ENCODE peak calls at places on chromosomes 16 and 17, in five cellular contexts. Z is fibroblast of mammary gland, A is IMR-90, I is neural progenitor cell, W is heart left ventricle. X is an unnamed sample.

GRCh38 chr17:41518789-41519449 is at the start of gene KRT15:
- DNase-seq in A (peak; percentile 28), I (no peak), W (no peak), Z (peak; percentile 28), X (peak; percentile 68)

GRCh38 chr16:89201467-89202377 is 1.4 kb upstream of the SLC22A31 start:
- DNase-seq in I (peak; percentile 95), Z (peak; percentile 57), A (peak; percentile 66), W (peak; percentile 42), X (no peak)

GRCh38 chr17:82631544-82631943 is 16.7 kb downstream of the WDR45B start:
- DNase-seq in I (no peak), Z (no peak), W (no peak), A (no peak), X (no peak)

GRCh38 chr16:80034948-80035700 is 434.6 kb upstream of the MAF start:
- DNase-seq in I (no peak), Z (no peak), W (no peak), A (no peak), X (no peak)

GRCh38 chr16:67248401-67249177 is at the start of gene SLC9A5:
- DNase-seq in I (peak; percentile 71), Z (no peak), W (no peak), A (no peak), X (no peak)

GRCh38 chr17:12995896-12996295 is 21.9 kb downstream of the ELAC2 start:
- DNase-seq in A (no peak), W (no peak), Z (no peak), I (no peak), X (no peak)

GRCh38 chr17:37485938-37486570 is 3.6 kb upstream of the DUSP14 start:
- DNase-seq in Z (no peak), W (no peak), A (no peak), I (no peak), X (no peak)

GRCh38 chr16:87317766-87318121 is 552 bp upstream of the C16orf95 start:
- DNase-seq in W (no peak), I (no peak), Z (peak; percentile 69), A (peak; percentile 50), X (peak; percentile 46)

GRCh38 chr17:41593306-41594095 is 6.8 kb upstream of the KRT14 start:
- DNase-seq in Z (no peak), A (no peak), W (no peak), I (no peak), X (no peak)

GRCh38 chr16:81004646-81005353 is 1.9 kb downstream of the CMC2 start:
- DNase-seq in Z (peak; percentile 71), A (peak; percentile 62), W (peak; percentile 16), I (peak; percentile 75), X (peak; percentile 68)

GRCh38 chr17:2828396-2829038 is 32.3 kb downstream of the RAP1GAP2 start:
- DNase-seq in W (peak; percentile 62), I (peak; percentile 86), Z (peak; percentile 40), A (peak; percentile 19), X (peak; percentile 17)

GRCh38 chr17:42409467-42410351 is 13.3 kb downstream of the CAVIN1 start:
- DNase-seq in Z (peak; percentile 95), A (peak; percentile 91), W (peak; percentile 62), I (no peak), X (peak; percentile 84)

GRCh38 chr17:19705771-19706770 is 10.3 kb downstream of the SLC47A2 start:
- DNase-seq in W (no peak), I (peak; percentile 70), A (no peak), Z (no peak), X (no peak)

GRCh38 chr16:87828071-87828971 is 41.0 kb downstream of the SLC7A5 start:
- DNase-seq in I (no peak), Z (no peak), A (no peak), W (no peak), X (no peak)

GRCh38 chr17:81200695-81201580 is 21.8 kb downstream of the CEP131 start:
- DNase-seq in I (peak; percentile 62), A (peak; percentile 72), Z (peak; percentile 70), W (peak; percentile 54), X (peak; percentile 58)

GRCh38 chr16:70474320-70475053 is 20.1 kb downstream of the FCSK start:
- DNase-seq in I (no peak), A (no peak), Z (no peak), W (no peak), X (no peak)

GRCh38 chr16:70508752-70509151 is 14.6 kb downstream of the COG4 start:
- DNase-seq in Z (peak; percentile 29), I (no peak), A (no peak), W (no peak), X (no peak)

GRCh38 chr17:44970136-44970737 is 2.1 kb upstream of the C1QL1 start:
- DNase-seq in I (peak; percentile 81), A (no peak), Z (peak; percentile 17), W (no peak), X (no peak)

GRCh38 chr17:28160610-28161009 is 118.1 kb downstream of the NLK start:
- DNase-seq in I (no peak), A (peak; percentile 52), Z (no peak), W (no peak), X (no peak)

GRCh38 chr17:67503184-67503583 is 126.1 kb downstream of the PITPNC1 start:
- DNase-seq in I (no peak), A (peak; percentile 53), Z (peak; percentile 79), W (no peak), X (peak; percentile 30)

GRCh38 chr16:12819126-12820117 is 15.7 kb upstream of the CPPED1 start:
- DNase-seq in I (peak; percentile 72), Z (peak; percentile 58), W (peak; percentile 61), A (peak; percentile 36), X (peak; percentile 33)

GRCh38 chr17:8801135-8801840 is 2.1 kb upstream of the MFSD6L start:
- DNase-seq in I (no peak), W (no peak), A (no peak), Z (no peak), X (no peak)

GRCh38 chr17:34356194-34356593 is at the start of gene CCL13:
- DNase-seq in Z (no peak), A (no peak), W (no peak), I (no peak), X (no peak)

GRCh38 chr16:30142672-30143346 is 19.8 kb upstream of the MAPK3 start:
- DNase-seq in A (no peak), I (peak; percentile 46), Z (no peak), W (no peak), X (no peak)

GRCh38 chr16:63702981-63703590 is 1418.8 kb downstream of the CDH11 start:
- DNase-seq in W (no peak), A (no peak), Z (no peak), I (peak; percentile 14), X (no peak)

GRCh38 chr17:2689411-2690164 is 22.0 kb downstream of the CLUH start:
- DNase-seq in I (no peak), A (no peak), W (peak; percentile 9), Z (no peak), X (no peak)

GRCh38 chr16:853981-854807 is 53.7 kb upstream of the GNG13 start:
- DNase-seq in W (no peak), I (no peak), A (no peak), Z (no peak), X (no peak)
- TF ChIP-seq CTCF in W (no peak), I (no peak), A (no peak), Z (no peak), X (no peak)

DNA sequence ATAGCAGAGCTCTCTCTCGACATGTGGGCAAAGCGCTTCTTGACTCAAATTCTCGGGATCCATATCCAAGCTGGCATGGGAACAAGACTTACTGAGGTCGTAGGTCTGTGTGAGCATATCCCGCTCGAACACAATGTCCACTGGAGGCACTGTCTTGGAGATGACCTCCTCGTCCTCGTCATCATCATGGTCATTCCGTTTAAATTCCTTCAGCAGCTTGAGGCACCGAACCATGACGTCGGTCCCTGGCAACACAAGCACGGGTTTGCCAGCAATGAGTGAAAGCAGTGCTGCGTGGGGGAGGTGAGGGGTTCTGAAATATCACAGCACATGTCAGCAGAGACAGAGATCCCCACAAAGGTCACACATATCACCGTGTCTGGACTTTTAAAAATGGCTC is 38.1 kb downstream of the GTF3C1 start:
- DNase-seq in W (peak; percentile 67), I (no peak), A (no peak), Z (peak; percentile 19), X (no peak)
- TF ChIP-seq CTCF in W (no peak), I (no peak), A (no peak), Z (no peak), X (no peak)

GRCh38 chr17:4604111-4604644 is 19.8 kb downstream of the SMTNL2 start:
- DNase-seq in W (peak; percentile 68), I (no peak), A (peak; percentile 62), Z (peak; percentile 65), X (peak; percentile 13)

GRCh38 chr17:4607261-4607731 is 23.0 kb downstream of the SMTNL2 start:
- DNase-seq in Z (no peak), I (no peak), A (no peak), W (no peak), X (no peak)

GRCh38 chr17:4607773-4608187 is 23.5 kb downstream of the SMTNL2 start:
- DNase-seq in I (no peak), A (peak; percentile 49), Z (peak; percentile 63), W (peak; percentile 76), X (peak; percentile 32)

GRCh38 chr17:4602041-4602440 is 17.7 kb downstream of the SMTNL2 start:
- DNase-seq in Z (no peak), A (no peak), I (no peak), W (no peak), X (no peak)

GRCh38 chr17:4605826-4606225 is 21.5 kb downstream of the SMTNL2 start:
- DNase-seq in W (peak; percentile 59), Z (peak; percentile 72), A (peak; percentile 30), I (no peak), X (no peak)
- TF ChIP-seq CTCF in W (no peak), Z (no peak), A (no peak), I (no peak), X (no peak)

GRCh38 chr16:28822520-28823290 is at the start of gene ATXN2L:
- DNase-seq in A (peak; percentile 96), I (peak; percentile 96), W (peak; percentile 95), Z (peak; percentile 96), X (peak; percentile 92)
- TF ChIP-seq CTCF in A (peak; percentile 20), I (no peak), W (no peak), Z (no peak), X (peak; percentile 63)

X was measured in HFFc6.